ENCODE peak calls at places on chromosomes 11 and 22, in four cellular contexts. O, Z, V and T are unnamed samples.

GRCh38 chr11:17572791-17573460 is 25.9 kb downstream of the OTOG start:
- DNase-seq in O (no peak), Z (no peak), V (no peak), T (no peak)

GRCh38 chr11:107953506-107953905 is 25.3 kb downstream of the RAB39A start:
- DNase-seq in O (no peak), Z (no peak), V (no peak), T (no peak)

GRCh38 chr22:20945578-20945934 is 21.5 kb upstream of the AIFM3 start:
- DNase-seq in O (no peak), Z (peak; percentile 16), V (no peak), T (no peak)

GRCh38 chr11:42544726-42545125 is 767.1 kb upstream of the API5 start:
- DNase-seq in O (no peak), Z (no peak), V (no peak), T (no peak)

GRCh38 chr11:87254582-87254981 is 216.8 kb downstream of the TMEM135 start:
- DNase-seq in O (no peak), Z (no peak), V (no peak), T (no peak)

GRCh38 chr11:27965559-27965958 is 142.4 kb downstream of the KIF18A start:
- DNase-seq in O (no peak), Z (no peak), V (no peak), T (no peak)

GRCh38 chr22:37431366-37431765 is 4.1 kb upstream of the ELFN2 start:
- DNase-seq in O (no peak), Z (no peak), V (no peak), T (no peak)

GRCh38 chr11:17547051-17547577 is at the start of gene OTOG:
- DNase-seq in O (no peak), Z (no peak), V (peak; percentile 30), T (no peak)

GRCh38 chr11:110095554-110095953 is 2.4 kb downstream of the ZC3H12C start:
- DNase-seq in O (no peak), Z (no peak), V (no peak), T (no peak)

GRCh38 chr11:104320091-104320490 is 156.1 kb upstream of the PDGFD start:
- DNase-seq in O (no peak), Z (no peak), V (no peak), T (peak; percentile 32)

GRCh38 chr11:79249341-79249993 is 191.4 kb downstream of the TENM4 start:
- DNase-seq in O (no peak), Z (no peak), V (no peak), T (no peak)

GRCh38 chr11:84045146-84045545 is 759.0 kb upstream of the CCDC90B start:
- DNase-seq in O (no peak), Z (no peak), V (no peak), T (no peak)

GRCh38 chr11:66842501-66842895 is 743 bp upstream of the RCE1 start:
- DNase-seq in O (no peak), Z (no peak), V (no peak), T (no peak)

GRCh38 chr11:67411785-67412152 is 3.7 kb upstream of the CARNS1 start:
- DNase-seq in O (no peak), Z (no peak), V (peak; percentile 51), T (no peak)

GRCh38 chr11:64384981-64385952 is 26.3 kb downstream of the RPS6KA4 start:
- DNase-seq in O (no peak), Z (no peak), V (no peak), T (no peak)

GRCh38 chr11:92380882-92381281 is 156.3 kb downstream of the FAT3 start:
- DNase-seq in O (no peak), Z (no peak), V (no peak), T (no peak)

GRCh38 chr11:14620027-14620511 is 23.5 kb upstream of the PDE3B start:
- DNase-seq in O (no peak), Z (no peak), V (no peak), T (no peak)

GRCh38 chr22:21064917-21065864 is 19.4 kb downstream of the LRRC74B start:
- DNase-seq in O (no peak), Z (no peak), V (no peak), T (no peak)

GRCh38 chr11:33500865-33501479 is 199.7 kb downstream of the C11orf91 start:
- DNase-seq in O (peak; percentile 48), Z (no peak), V (peak; percentile 33), T (no peak)

GRCh38 chr22:35930933-35931332 is 97.7 kb downstream of the RBFOX2 start:
- DNase-seq in O (no peak), Z (no peak), V (peak; percentile 64), T (peak; percentile 43)

GRCh38 chr22:32985899-32986772 is 72.0 kb downstream of the SYN3 start:
- DNase-seq in O (peak; percentile 84), Z (peak; percentile 42), V (peak; percentile 70), T (peak; percentile 44)

GRCh38 chr22:41524809-41525449 is 19.3 kb downstream of the POLR3H start:
- DNase-seq in O (no peak), Z (no peak), V (no peak), T (no peak)

GRCh38 chr22:49815641-49816071 is 12.0 kb downstream of the BRD1 start:
- DNase-seq in O (no peak), Z (no peak), V (no peak), T (no peak)

GRCh38 chr11:27471067-27471587 is 1.5 kb downstream of the LGR4 start:
- DNase-seq in O (no peak), Z (peak; percentile 36), V (peak; percentile 11), T (no peak)

GRCh38 chr11:102115557-102115956 is 5.3 kb downstream of the YAP1 start:
- DNase-seq in O (no peak), Z (no peak), V (no peak), T (no peak)

GRCh38 chr11:46537121-46537520 is 56.7 kb downstream of the AMBRA1 start:
- DNase-seq in O (no peak), Z (no peak), V (peak; percentile 41), T (no peak)
- TF ChIP-seq CTCF in O (no peak), Z (no peak), V (peak; percentile 37), T (peak; percentile 42)

DNA sequence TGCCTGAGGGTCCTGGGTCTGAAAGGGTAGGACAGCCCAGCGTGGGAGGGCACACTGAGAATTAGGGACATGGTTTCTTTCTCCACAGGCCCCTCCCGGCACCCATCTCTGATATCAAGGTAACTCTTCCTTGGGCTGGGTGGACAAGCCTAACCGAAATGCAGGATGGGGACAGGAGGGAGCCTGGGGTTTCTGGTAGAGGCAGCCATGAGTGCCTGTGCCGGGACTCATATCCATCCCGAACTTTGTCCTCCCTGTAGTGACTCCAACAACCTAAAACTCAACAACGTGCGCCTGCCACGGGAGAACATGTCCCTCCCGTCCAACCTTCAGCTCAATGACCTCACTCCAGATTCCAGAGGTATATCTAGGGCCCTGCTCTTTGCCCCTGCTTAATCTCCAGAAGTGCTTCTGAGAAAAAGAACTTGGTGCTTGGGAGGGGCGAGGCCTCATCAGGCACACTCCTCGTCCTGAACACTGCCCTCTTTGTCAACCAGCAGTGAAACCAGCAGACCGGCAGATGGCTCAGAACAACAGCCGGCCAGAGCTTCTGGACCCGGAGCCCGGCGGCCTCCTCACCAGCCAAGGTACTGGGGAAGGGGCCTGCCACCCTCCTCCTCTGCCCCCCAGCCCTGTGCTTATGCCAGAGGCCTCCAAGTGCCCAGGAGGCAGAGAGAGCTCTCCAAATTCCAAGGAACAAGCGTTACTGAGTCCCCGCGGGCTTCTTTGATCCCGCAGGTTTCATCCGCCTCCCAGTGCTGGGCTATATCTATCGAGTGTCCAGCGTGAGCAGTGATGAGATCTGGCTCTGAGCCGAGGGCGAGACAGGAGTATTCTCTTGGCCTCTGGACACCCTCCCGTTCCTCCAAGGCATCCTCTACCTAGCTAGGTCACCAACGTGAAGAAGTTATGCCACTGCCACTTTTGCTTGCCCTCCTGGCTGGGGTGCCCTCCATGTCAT is 3.1 kb downstream of the TMEM25 start:
- DNase-seq in O (peak; percentile 22), Z (peak; percentile 49), V (peak; percentile 34), T (no peak)
- TF ChIP-seq CTCF in O (no peak), Z (no peak), V (peak; percentile 28), T (no peak)

GRCh38 chr11:121297872-121298271 is 5.3 kb downstream of the SC5D start:
- DNase-seq in O (no peak), Z (no peak), V (no peak), T (no peak)

GRCh38 chr11:121300972-121301699 is 8.6 kb downstream of the SC5D start:
- DNase-seq in O (no peak), Z (no peak), V (no peak), T (no peak)

GRCh38 chr11:121299417-121299816 is 6.8 kb downstream of the SC5D start:
- DNase-seq in O (no peak), Z (no peak), V (no peak), T (no peak)

GRCh38 chr11:121300313-121300971 is 7.9 kb downstream of the SC5D start:
- DNase-seq in O (no peak), Z (no peak), V (no peak), T (no peak)

GRCh38 chr11:121298770-121299169 is 6.2 kb downstream of the SC5D start:
- DNase-seq in O (no peak), Z (no peak), V (no peak), T (no peak)
- TF ChIP-seq CTCF in O (no peak), Z (no peak), V (no peak), T (no peak)

DNA sequence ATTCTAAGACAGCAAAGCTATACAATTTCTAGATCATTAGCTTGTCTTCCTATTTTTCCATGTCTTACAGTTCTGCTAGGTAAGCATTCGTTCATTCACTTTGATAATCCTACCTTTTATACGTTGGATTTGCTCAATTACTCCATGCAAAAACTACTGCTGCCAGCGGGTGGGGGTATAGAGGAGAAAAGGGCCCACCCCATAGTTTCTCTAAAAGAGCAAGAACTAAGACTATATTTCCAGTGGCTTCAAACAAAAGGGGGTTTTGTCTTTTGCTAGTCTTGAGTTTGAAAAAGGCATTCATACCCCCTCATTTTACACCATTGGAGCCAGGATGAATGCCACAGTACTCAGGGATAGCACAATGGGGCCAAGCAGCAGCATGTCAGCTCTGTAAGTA is 155.7 kb downstream of the WT1 start:
- DNase-seq in O (no peak), Z (no peak), V (no peak), T (no peak)
- TF ChIP-seq CTCF in O (peak; percentile 46), Z (no peak), V (peak; percentile 1), T (peak; percentile 7)

DNA sequence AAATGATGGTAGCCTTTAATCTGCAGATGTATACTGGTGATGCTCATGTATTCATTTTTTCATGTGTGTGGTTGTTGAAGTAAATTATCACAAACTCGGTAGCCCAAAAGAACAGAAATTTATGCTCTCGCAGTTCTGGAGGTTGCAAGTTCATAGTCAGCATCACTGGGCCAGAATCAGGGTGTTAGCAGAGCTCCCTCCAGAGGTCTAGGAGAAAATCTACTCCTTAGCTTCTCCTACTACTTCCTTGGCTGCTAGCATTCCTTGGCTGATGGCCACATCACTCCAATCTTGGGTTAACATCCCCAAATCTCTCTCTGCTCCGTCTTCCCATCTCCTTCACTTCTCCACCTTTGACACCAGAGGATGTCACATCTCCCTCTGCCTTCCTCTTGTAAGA is 45.3 kb upstream of the GALNT18 start:
- DNase-seq in O (no peak), Z (no peak), V (peak; percentile 8), T (no peak)
- TF ChIP-seq CTCF in O (no peak), Z (no peak), V (peak; percentile 21), T (peak; percentile 17)

DNA sequence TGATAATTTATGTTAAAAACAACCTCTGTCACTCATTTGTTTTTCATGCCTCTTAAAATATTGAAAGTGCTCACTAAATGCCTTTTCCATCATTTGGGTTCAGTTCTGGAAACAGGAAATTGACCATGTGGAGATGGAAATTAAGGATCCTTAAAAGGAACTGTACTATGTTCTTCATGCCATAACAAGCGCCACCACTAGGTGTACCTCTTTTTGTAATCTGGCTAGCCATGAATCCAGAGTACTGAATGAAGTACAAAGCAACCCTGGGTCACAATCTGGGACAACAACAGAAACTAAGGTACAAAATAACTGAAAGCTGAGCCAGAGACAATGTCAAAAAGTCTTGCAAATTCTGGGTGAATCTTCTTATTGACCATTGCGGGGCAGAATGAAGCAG is 559.1 kb downstream of the FAM181B start:
- DNase-seq in O (no peak), Z (no peak), V (peak; percentile 0), T (no peak)
- TF ChIP-seq CTCF in O (peak; percentile 60), Z (no peak), V (no peak), T (peak; percentile 17)